ENCODE peak calls at places on chromosomes 13 and 19, in seven cellular contexts. A is T-helper 2 cell, Z is posterior cingulate gyrus, U is aorta, X is mucosa of descending colon, Y is tibial nerve, R is upper lobe of left lung. P is an unnamed sample.

GRCh38 chr19:18904334-18905057 is 8.5 kb upstream of the CERS1 start:
- DNase-seq in X (no peak), A (no peak), Y (no peak), U (no peak), Z (peak; percentile 51), R (no peak), P (no peak)

GRCh38 chr19:33373701-33374405 is at the start of gene CEBPG:
- DNase-seq in X (peak; percentile 65), Z (no peak), A (no peak), R (peak; percentile 68), U (peak; percentile 65), Y (no peak), P (peak; percentile 71)

GRCh38 chr13:97322740-97323342 is 100.7 kb downstream of the MBNL2 start:
- DNase-seq in R (no peak), Z (no peak), U (no peak), X (no peak), Y (no peak), A (no peak), P (no peak)

GRCh38 chr13:95797016-95797415 is 120.1 kb downstream of the DNAJC3 start:
- DNase-seq in A (no peak), R (no peak), Y (no peak), U (no peak), X (no peak), Z (no peak), P (no peak)

GRCh38 chr13:68063181-68063580 is 833.0 kb upstream of the PCDH9 start:
- DNase-seq in Z (no peak), X (no peak), U (no peak), Y (no peak), R (no peak), A (no peak), P (no peak)

GRCh38 chr13:85698236-85698635 is 101.0 kb downstream of the SLITRK6 start:
- DNase-seq in Y (no peak), Z (no peak), R (no peak), A (no peak), U (no peak), X (no peak), P (no peak)

GRCh38 chr13:40069173-40070044 is 413.9 kb downstream of the COG6 start:
- DNase-seq in R (peak; percentile 74), Z (peak; percentile 82), Y (peak; percentile 72), X (peak; percentile 84), U (peak; percentile 83), A (peak; percentile 43), P (no peak)

GRCh38 chr19:5115771-5116202 is 146.9 kb downstream of the KDM4B start:
- DNase-seq in Z (no peak), A (no peak), U (no peak), R (no peak), Y (no peak), X (no peak), P (no peak)

GRCh38 chr13:76216729-76217128 is 580.6 kb downstream of the LMO7 start:
- DNase-seq in R (no peak), Z (no peak), U (no peak), Y (no peak), A (no peak), X (no peak), P (no peak)

GRCh38 chr19:4390862-4391693 is 9.3 kb downstream of the SH3GL1 start:
- DNase-seq in X (no peak), U (no peak), A (no peak), Z (no peak), R (no peak), Y (no peak), P (no peak)

GRCh38 chr13:100659578-100659977 is 15.0 kb downstream of the TMTC4 start:
- DNase-seq in U (no peak), Z (no peak), Y (no peak), A (no peak), X (no peak), R (no peak), P (no peak)

GRCh38 chr13:36074659-36075058 is 56.5 kb downstream of the DCLK1 start:
- DNase-seq in X (no peak), A (no peak), Z (no peak), Y (no peak), U (no peak), R (no peak), P (no peak)

GRCh38 chr13:20350819-20351218 is 118.7 kb upstream of the GJB6 start:
- DNase-seq in Y (no peak), U (no peak), Z (no peak), A (no peak), R (no peak), X (no peak), P (no peak)

GRCh38 chr19:15429825-15430467 is 11.2 kb upstream of the AKAP8L start:
- DNase-seq in Z (no peak), Y (no peak), R (no peak), X (no peak), U (no peak), A (no peak), P (no peak)

GRCh38 chr19:33520844-33521479 is 629 bp downstream of the PEPD start:
- DNase-seq in Y (no peak), X (peak; percentile 14), A (no peak), R (no peak), U (no peak), Z (no peak), P (no peak)

GRCh38 chr13:31798189-31798588 is 58.9 kb downstream of the RXFP2 start:
- DNase-seq in R (no peak), Y (no peak), U (no peak), Z (no peak), A (no peak), X (no peak), P (no peak)

GRCh38 chr19:38769635-38770211 is 3.6 kb downstream of the LGALS7 start:
- DNase-seq in Y (peak; percentile 76), Z (peak; percentile 64), A (peak; percentile 85), U (peak; percentile 94), R (peak; percentile 94), X (peak; percentile 98), P (peak; percentile 92)

GRCh38 chr19:17830567-17831418 is 9.5 kb upstream of the INSL3 start:
- DNase-seq in Z (peak; percentile 48), U (peak; percentile 76), Y (peak; percentile 48), R (peak; percentile 46), A (no peak), X (peak; percentile 89), P (no peak)

GRCh38 chr13:29436291-29436690 is 159.2 kb downstream of the SLC7A1 start:
- DNase-seq in A (no peak), Z (no peak), R (no peak), Y (no peak), X (no peak), U (no peak), P (no peak)

GRCh38 chr13:85864963-85865530 is 65.8 kb upstream of the SLITRK6 start:
- DNase-seq in U (no peak), R (no peak), Y (no peak), Z (no peak), A (no peak), X (peak; percentile 5), P (no peak)

GRCh38 chr19:47381653-47382279 is 32.7 kb downstream of the DHX34 start:
- DNase-seq in Y (no peak), U (no peak), A (peak; percentile 29), Z (no peak), X (peak; percentile 9), R (peak; percentile 72), P (peak; percentile 73)

GRCh38 chr19:39937094-39937493 is 2.7 kb upstream of the FCGBP start:
- DNase-seq in A (peak; percentile 24), Z (no peak), U (no peak), X (peak; percentile 49), Y (no peak), R (no peak), P (no peak)

GRCh38 chr13:20436505-20436904 is 89.2 kb downstream of the CRYL1 start:
- DNase-seq in Z (no peak), R (no peak), A (no peak), U (no peak), Y (no peak), X (no peak), P (no peak)

GRCh38 chr13:98910501-98910951 is 67.3 kb downstream of the DOCK9 start:
- DNase-seq in Y (no peak), A (no peak), U (no peak), X (no peak), Z (no peak), R (no peak), P (no peak)

GRCh38 chr13:97856001-97856675 is 97.3 kb upstream of the IPO5 start:
- DNase-seq in X (peak; percentile 17), Z (peak; percentile 15), R (peak; percentile 32), A (no peak), U (peak; percentile 55), Y (peak; percentile 45), P (no peak)

GRCh38 chr13:97224544-97225324 is 2.6 kb downstream of the MBNL2 start:
- DNase-seq in X (peak; percentile 65), R (no peak), Y (no peak), A (peak; percentile 54), U (no peak), Z (no peak), P (no peak)

P was measured in natural killer cell treated with Interleukin-12 subunit alpha and Interleukin-12 subunit beta and Interleukin-15 and Interleukin-18, amount 100 ng/mL, for 72 hours.